ENCODE peak calls at places on chromosomes 7 and 10, in ten cellular contexts. One of them, this sample, is unnamed.

GRCh38 chr10:6108631-6109443 is 20.0 kb downstream of the RBM17 start:
- DNase-seq in HEK293T: peak; percentile 65
- DNase-seq in mammary epithelial cell: peak; percentile 14
- DNase-seq in kidney glomerular epithelial cell: peak; percentile 54
- DNase-seq in NCI-H510A: no peak
- DNase-seq in occipital lobe: no peak
- DNase-seq in NCI-H1694: peak; percentile 47
- DNase-seq in EH: peak; percentile 60
- DNase-seq in T-helper 1 cell: peak; percentile 29
- DNase-seq in KG1: peak; percentile 39
- DNase-seq in this sample: no peak

GRCh38 chr10:101760510-101760909 is 15.4 kb downstream of the FGF8 start:
- DNase-seq in HEK293T: no peak
- DNase-seq in mammary epithelial cell: no peak
- DNase-seq in kidney glomerular epithelial cell: no peak
- DNase-seq in NCI-H510A: no peak
- DNase-seq in occipital lobe: no peak
- DNase-seq in NCI-H1694: no peak
- DNase-seq in EH: peak; percentile 21
- DNase-seq in T-helper 1 cell: no peak
- DNase-seq in KG1: no peak
- DNase-seq in this sample: no peak

GRCh38 chr10:27742926-27743735 is 2.5 kb downstream of the MKX start:
- DNase-seq in HEK293T: no peak
- DNase-seq in mammary epithelial cell: peak; percentile 14
- DNase-seq in kidney glomerular epithelial cell: no peak
- DNase-seq in NCI-H510A: no peak
- DNase-seq in occipital lobe: no peak
- DNase-seq in NCI-H1694: no peak
- DNase-seq in EH: peak; percentile 47
- DNase-seq in T-helper 1 cell: peak; percentile 17
- DNase-seq in KG1: no peak
- DNase-seq in this sample: peak; percentile 58

GRCh38 chr10:108327706-108328105 is 1163.2 kb upstream of the SORCS1 start:
- DNase-seq in HEK293T: no peak
- DNase-seq in mammary epithelial cell: peak; percentile 52
- DNase-seq in kidney glomerular epithelial cell: peak; percentile 2
- DNase-seq in NCI-H510A: no peak
- DNase-seq in occipital lobe: no peak
- DNase-seq in NCI-H1694: no peak
- DNase-seq in EH: no peak
- DNase-seq in T-helper 1 cell: no peak
- DNase-seq in KG1: no peak
- DNase-seq in this sample: no peak

GRCh38 chr7:156935250-156935649 is 14.3 kb upstream of the NOM1 start:
- DNase-seq in HEK293T: no peak
- DNase-seq in mammary epithelial cell: peak; percentile 59
- DNase-seq in kidney glomerular epithelial cell: peak; percentile 24
- DNase-seq in NCI-H510A: no peak
- DNase-seq in occipital lobe: no peak
- DNase-seq in NCI-H1694: no peak
- DNase-seq in EH: no peak
- DNase-seq in T-helper 1 cell: no peak
- DNase-seq in KG1: no peak
- DNase-seq in this sample: no peak

GRCh38 chr10:43227911-43228782 is 38.7 kb downstream of the RASGEF1A start:
- DNase-seq in HEK293T: no peak
- DNase-seq in mammary epithelial cell: no peak
- DNase-seq in kidney glomerular epithelial cell: no peak
- DNase-seq in NCI-H510A: no peak
- DNase-seq in occipital lobe: no peak
- DNase-seq in NCI-H1694: no peak
- DNase-seq in EH: no peak
- DNase-seq in T-helper 1 cell: no peak
- DNase-seq in KG1: no peak
- DNase-seq in this sample: no peak

GRCh38 chr10:2214805-2215204 is 477.5 kb upstream of the ADARB2 start:
- DNase-seq in HEK293T: no peak
- DNase-seq in mammary epithelial cell: peak; percentile 66
- DNase-seq in kidney glomerular epithelial cell: no peak
- DNase-seq in NCI-H510A: no peak
- DNase-seq in occipital lobe: no peak
- DNase-seq in NCI-H1694: no peak
- DNase-seq in EH: no peak
- DNase-seq in T-helper 1 cell: no peak
- DNase-seq in KG1: no peak
- DNase-seq in this sample: peak; percentile 62

GRCh38 chr7:16492513-16493062 is 27.1 kb upstream of the SOSTDC1 start:
- DNase-seq in HEK293T: no peak
- DNase-seq in mammary epithelial cell: peak; percentile 42
- DNase-seq in kidney glomerular epithelial cell: peak; percentile 14
- DNase-seq in NCI-H510A: no peak
- DNase-seq in occipital lobe: no peak
- DNase-seq in NCI-H1694: no peak
- DNase-seq in EH: peak; percentile 8
- DNase-seq in T-helper 1 cell: no peak
- DNase-seq in KG1: no peak
- DNase-seq in this sample: peak; percentile 61

This sample was measured in Caco-2.